ENCODE peak calls at places on chromosome 2, in ten cellular contexts. R, N, T, I, K, W, Z, L, B and M are unnamed samples. For H3K27me3, the result is how much of the 10 kb centered on the place peaks cover.

GRCh38 chr2:103818176-103818575 is 1035.7 kb upstream of the POU3F3 start:
- DNase-seq in R (no peak), N (no peak), T (no peak), I (no peak), K (no peak), W (no peak), Z (no peak), L (no peak), B (no peak), M (no peak)

GRCh38 chr2:20634430-20635095 is 16.3 kb downstream of the HS1BP3 start:
- DNase-seq in R (peak), N (no peak), T (peak), I (no peak), K (no peak), W (peak), Z (peak), L (peak), B (no peak), M (no peak)

GRCh38 chr2:89811295-89811694 is 1119.8 kb downstream of the RPIA start:
- DNase-seq in R (no peak), N (no peak), T (no peak), I (no peak), K (no peak), W (no peak), Z (no peak), L (no peak), B (no peak), M (no peak)

GRCh38 chr2:213246665-213247281 is 37.5 kb upstream of the SPAG16 start:
- DNase-seq in R (no peak), N (no peak), T (no peak), I (peak), K (peak), W (peak), Z (peak), L (peak), B (no peak), M (peak)

GRCh38 chr2:241734467-241735208 is at the start of gene D2HGDH:
- DNase-seq in R (peak), N (peak), T (peak), I (peak), K (peak), W (peak), Z (peak), L (peak), B (peak), M (peak)

GRCh38 chr2:231925303-231926179 is 655 bp downstream of the NPPC start:
- DNase-seq in R (peak), N (peak), T (peak), I (peak), K (peak), W (peak), Z (peak), L (peak), B (peak), M (peak)

GRCh38 chr2:105803337-105803736 is 58.6 kb downstream of the NCK2 start:
- DNase-seq in R (no peak), N (no peak), T (no peak), I (no peak), K (no peak), W (no peak), Z (no peak), L (no peak), B (no peak), M (no peak)

GRCh38 chr2:70440621-70441020 is 113.0 kb downstream of the TGFA start:
- DNase-seq in R (no peak), N (no peak), T (no peak), I (peak), K (no peak), W (no peak), Z (no peak), L (no peak), B (no peak), M (no peak)

GRCh38 chr2:134279417-134279816 is 25.5 kb downstream of the MGAT5 start:
- DNase-seq in R (no peak), N (no peak), T (no peak), I (no peak), K (no peak), W (no peak), Z (no peak), L (no peak), B (no peak), M (no peak)
- H3K4me3 ChIP-seq in R (no peak), N (no peak), T (no peak), I (no peak), K (no peak), W (no peak), Z (no peak), L (no peak), B (no peak), M (no peak)

DNA sequence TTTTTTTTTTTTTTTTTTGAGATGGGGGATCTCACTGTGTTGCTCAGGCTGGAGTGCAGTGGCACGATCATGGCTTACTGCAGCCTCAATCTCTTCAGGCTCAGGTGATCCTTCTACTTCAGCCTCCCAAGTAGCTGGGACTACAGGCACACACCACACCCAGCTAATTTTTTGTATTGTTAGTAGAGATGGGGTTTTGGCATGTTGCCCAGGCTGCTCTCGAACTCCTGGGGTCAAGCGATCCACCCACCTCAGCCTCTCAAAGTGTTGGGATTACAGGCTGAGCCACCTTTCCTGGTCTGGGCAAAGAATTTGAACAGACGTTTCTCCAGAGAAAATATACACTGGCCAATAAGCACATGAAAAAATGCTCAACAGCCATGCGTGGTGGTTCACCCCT is 2.9 kb upstream of the SNRNP200 start:
- DNase-seq in R (no peak), N (no peak), T (no peak), I (no peak), K (no peak), W (no peak), Z (no peak), L (no peak), B (no peak), M (no peak)
- H3K27me3 ChIP-seq in R (under half), N (under half), T (under half), I (under half), K (under half), W (under half), Z (under half), L (under half), B (under half), M (under half)

GRCh38 chr2:142879191-142879590 is 1.7 kb downstream of the KYNU start:
- DNase-seq in R (no peak), N (no peak), T (no peak), I (no peak), K (no peak), W (no peak), Z (no peak), L (no peak), B (no peak), M (no peak)

GRCh38 chr2:142885543-142885942 is 8.1 kb downstream of the KYNU start:
- DNase-seq in R (no peak), N (no peak), T (no peak), I (no peak), K (no peak), W (no peak), Z (no peak), L (no peak), B (no peak), M (no peak)

GRCh38 chr2:142881619-142882018 is 4.2 kb downstream of the KYNU start:
- DNase-seq in R (no peak), N (no peak), T (no peak), I (no peak), K (no peak), W (no peak), Z (no peak), L (no peak), B (no peak), M (no peak)

GRCh38 chr2:142880275-142880674 is 2.8 kb downstream of the KYNU start:
- DNase-seq in R (no peak), N (no peak), T (peak), I (no peak), K (no peak), W (no peak), Z (peak), L (peak), B (no peak), M (no peak)

GRCh38 chr2:142883526-142883925 is 6.1 kb downstream of the KYNU start:
- DNase-seq in R (no peak), N (no peak), T (no peak), I (no peak), K (no peak), W (no peak), Z (no peak), L (no peak), B (no peak), M (no peak)
- H3K27ac ChIP-seq in R (no peak), N (no peak), T (no peak), I (no peak), K (no peak), W (no peak), Z (no peak), L (no peak), B (no peak), M (no peak)

DNA sequence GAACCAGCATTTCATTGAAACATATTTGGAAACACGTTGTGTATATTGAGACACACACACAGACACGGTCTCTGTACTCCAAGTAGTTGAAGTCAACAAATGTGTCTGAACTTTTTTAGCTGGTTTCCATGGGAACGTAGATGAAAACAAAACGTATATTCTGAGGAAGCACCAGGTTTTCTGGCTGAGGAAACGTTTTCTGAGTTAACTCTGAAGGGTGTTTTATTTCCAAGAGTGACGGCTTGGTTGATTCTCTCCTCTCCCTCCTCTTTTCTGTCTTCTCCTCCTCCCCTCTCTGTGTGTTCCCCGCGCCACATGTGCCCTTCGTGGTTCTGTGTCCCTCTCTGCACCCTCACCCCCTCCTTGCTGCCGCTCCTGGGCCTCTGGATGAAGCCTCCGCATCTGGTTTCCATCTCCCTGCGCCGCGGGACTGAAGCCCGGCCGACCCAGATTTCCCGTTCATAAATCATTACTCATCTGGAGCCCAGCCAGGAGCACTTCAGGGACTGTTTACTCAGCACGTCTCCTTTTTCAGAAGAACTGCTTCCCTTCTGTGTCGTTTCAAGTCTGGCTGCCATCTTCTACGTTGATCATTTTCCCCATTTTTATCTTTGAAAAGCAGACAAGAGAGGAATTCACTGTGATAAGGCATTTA is 122.7 kb downstream of the COL6A3 start:
- DNase-seq in R (peak), N (peak), T (peak), I (no peak), K (no peak), W (peak), Z (peak), L (peak), B (peak), M (no peak)
- H3K4me3 ChIP-seq in R (peak), N (peak), T (no peak), I (no peak), K (no peak), W (no peak), Z (no peak), L (no peak), B (peak), M (no peak)

DNA sequence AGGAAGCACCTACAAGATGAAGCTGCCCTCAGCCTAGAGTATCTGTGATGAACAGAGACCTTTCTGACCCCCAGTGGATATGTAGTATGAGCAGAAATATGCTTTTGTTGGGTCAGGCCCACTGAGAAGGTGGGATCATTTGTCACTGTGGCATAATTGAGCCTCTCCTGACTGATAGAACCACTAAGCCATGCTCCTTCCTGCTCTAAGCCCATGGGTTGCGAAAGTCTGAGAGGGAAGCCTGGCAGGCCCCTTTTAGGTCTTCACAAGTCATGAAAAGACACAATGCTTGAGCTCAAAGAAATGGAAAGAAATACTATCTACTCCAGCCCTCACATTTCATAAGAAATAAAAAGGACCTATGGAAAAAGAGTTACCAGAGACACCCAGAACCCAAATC is 127.7 kb downstream of the TNS1 start:
- DNase-seq in R (no peak), N (no peak), T (no peak), I (no peak), K (peak), W (no peak), Z (no peak), L (no peak), B (no peak), M (no peak)
- H3K27me3 ChIP-seq in R (under half), N (under half), T (under half), I (under half), K (under half), W (under half), Z (under half), L (under half), B (under half), M (under half)

GRCh38 chr2:55111570-55112228 is 61.4 kb upstream of the RTN4 start:
- DNase-seq in R (peak), N (peak), T (peak), I (no peak), K (peak), W (peak), Z (peak), L (no peak), B (no peak), M (no peak)

GRCh38 chr2:55111230-55111569 is 60.9 kb upstream of the RTN4 start:
- DNase-seq in R (no peak), N (no peak), T (no peak), I (no peak), K (no peak), W (no peak), Z (no peak), L (no peak), B (no peak), M (no peak)

GRCh38 chr2:55108456-55108855 is 58.2 kb upstream of the RTN4 start:
- DNase-seq in R (no peak), N (no peak), T (no peak), I (no peak), K (no peak), W (no peak), Z (no peak), L (no peak), B (no peak), M (no peak)

GRCh38 chr2:55107428-55107827 is 57.2 kb upstream of the RTN4 start:
- DNase-seq in R (no peak), N (no peak), T (no peak), I (peak), K (no peak), W (no peak), Z (no peak), L (no peak), B (no peak), M (no peak)

DNA sequence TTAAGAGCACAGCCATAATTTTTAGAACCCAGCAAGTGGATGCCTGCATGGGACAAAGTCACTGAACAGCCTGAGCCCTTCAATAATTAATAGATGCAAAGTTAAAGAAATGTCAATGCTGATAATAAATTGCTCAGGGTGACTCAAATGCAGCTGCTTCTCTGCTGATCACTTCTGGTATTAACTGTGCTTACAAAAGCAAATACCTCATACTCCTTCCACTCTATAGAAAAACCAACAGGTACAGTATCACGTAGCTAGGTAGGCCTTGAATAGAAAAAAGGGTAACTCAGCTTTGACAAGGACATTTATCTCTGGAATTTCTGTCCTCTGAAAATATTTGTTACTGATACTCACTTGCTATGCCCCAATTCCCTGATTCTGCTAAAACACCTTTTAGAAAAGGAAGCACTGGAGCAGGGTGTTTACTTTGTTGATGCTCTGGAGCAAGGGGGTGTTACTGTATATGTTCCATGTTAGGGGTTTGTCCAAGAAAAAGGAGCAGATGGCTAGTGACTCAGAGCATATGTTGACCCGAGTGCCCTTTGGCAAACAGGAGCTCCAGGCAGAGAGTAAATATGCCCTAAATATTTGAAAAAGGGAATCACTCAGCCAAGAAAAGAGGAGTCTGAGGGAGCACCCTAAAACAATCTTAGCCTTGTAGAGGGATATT is 59.1 kb upstream of the RTN4 start:
- DNase-seq in R (no peak), N (no peak), T (peak), I (no peak), K (no peak), W (no peak), Z (peak), L (no peak), B (no peak), M (no peak)
- H3K27ac ChIP-seq in R (peak), N (peak), T (peak), I (no peak), K (peak), W (no peak), Z (no peak), L (no peak), B (peak), M (no peak)

DNA sequence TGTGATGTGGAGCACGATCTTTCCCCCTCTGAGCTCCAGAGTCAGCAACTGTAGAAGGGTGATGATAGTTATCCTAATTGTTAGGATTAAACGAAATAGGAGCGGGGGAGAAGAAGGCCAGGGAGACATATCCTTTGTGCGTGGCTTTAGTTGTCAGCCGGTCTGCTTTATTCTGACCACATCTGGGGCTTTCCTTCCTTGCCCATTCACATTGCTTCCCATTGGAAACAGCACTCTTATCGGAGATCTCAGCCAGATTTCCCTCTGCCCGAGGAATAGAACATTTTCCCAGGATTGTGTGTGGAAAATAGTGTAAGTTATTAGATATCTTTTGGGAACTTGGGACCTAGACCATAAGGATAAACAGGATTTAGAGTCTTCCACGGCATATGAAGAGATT is 1.5 kb downstream of the RALB start:
- DNase-seq in R (no peak), N (no peak), T (no peak), I (no peak), K (no peak), W (no peak), Z (peak), L (no peak), B (no peak), M (no peak)
- H3K4me3 ChIP-seq in R (peak), N (peak), T (peak), I (no peak), K (peak), W (peak), Z (peak), L (peak), B (peak), M (no peak)

GRCh38 chr2:236236559-236237450 is 27.4 kb downstream of the ASB18 start:
- DNase-seq in R (no peak), N (no peak), T (no peak), I (no peak), K (no peak), W (no peak), Z (no peak), L (no peak), B (no peak), M (no peak)
- H3K27me3 ChIP-seq in R (under half), N (half or more), T (under half), I (under half), K (under half), W (under half), Z (under half), L (under half), B (under half), M (under half)

DNA sequence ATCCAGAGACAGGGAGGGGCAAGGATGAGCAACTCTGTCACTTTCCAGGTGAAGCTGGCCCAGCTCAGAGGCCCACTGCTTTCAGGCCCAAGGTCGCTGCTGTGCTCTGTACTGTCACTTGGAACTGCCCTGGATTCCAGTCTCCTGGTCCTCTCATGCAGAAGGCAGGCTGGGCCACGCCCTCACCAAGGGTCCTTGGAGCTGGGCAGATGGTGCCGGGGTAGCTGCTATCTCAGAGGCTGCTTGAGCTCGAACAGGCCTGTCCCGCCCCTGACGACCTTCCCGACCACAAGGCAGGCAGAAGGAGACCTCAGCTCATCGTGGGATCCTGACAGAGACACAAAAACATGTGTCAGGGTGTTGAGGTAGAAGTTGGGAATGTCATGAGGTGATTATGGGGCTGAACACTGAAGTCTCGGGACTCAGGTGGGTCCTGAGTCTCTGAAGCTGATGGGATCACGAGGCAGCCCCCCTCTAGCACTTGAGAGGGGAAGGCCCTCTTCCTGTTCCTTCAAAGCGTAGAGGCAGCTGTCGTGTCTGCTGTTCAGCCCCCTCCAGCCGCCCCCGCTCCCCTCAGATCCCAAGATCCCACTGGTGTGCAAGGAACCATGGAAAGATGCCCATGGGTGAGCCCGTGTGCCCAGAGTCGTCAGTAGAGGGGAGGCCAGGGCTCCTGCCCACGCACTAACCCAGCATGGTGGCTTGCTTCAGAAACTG is 78.3 kb downstream of the POLR1A start:
- DNase-seq in R (no peak), N (no peak), T (no peak), I (no peak), K (no peak), W (no peak), Z (no peak), L (no peak), B (peak), M (no peak)
- H3K27ac ChIP-seq in R (no peak), N (no peak), T (no peak), I (no peak), K (no peak), W (peak), Z (no peak), L (no peak), B (no peak), M (no peak)